ENCODE peak calls at places on chromosomes 5 and 9, in eight cellular contexts. One of them, this sample, is unnamed.

GRCh38 chr5:52801329-52801728 is 13.6 kb downstream of the ITGA1 start:
- DNase-seq in CD8-positive, alpha-beta T cell: no peak
- DNase-seq in brain microvascular endothelial cell: no peak
- DNase-seq in stomach: no peak
- DNase-seq in epithelial cell of esophagus: peak; percentile 47
- DNase-seq in Peyer's patch: no peak
- DNase-seq in AG09309: no peak
- DNase-seq in chondrocyte: no peak
- DNase-seq in this sample: no peak

GRCh38 chr5:174231961-174232487 is 186.5 kb downstream of the NSG2 start:
- DNase-seq in stomach: no peak
- DNase-seq in CD8-positive, alpha-beta T cell: no peak
- DNase-seq in Peyer's patch: no peak
- DNase-seq in chondrocyte: no peak
- DNase-seq in brain microvascular endothelial cell: no peak
- DNase-seq in epithelial cell of esophagus: no peak
- DNase-seq in AG09309: peak; percentile 42
- DNase-seq in this sample: no peak

GRCh38 chr5:63743096-63743798 is 219.0 kb downstream of the HTR1A start:
- DNase-seq in chondrocyte: no peak
- DNase-seq in stomach: no peak
- DNase-seq in CD8-positive, alpha-beta T cell: no peak
- DNase-seq in AG09309: no peak
- DNase-seq in Peyer's patch: no peak
- DNase-seq in brain microvascular endothelial cell: no peak
- DNase-seq in epithelial cell of esophagus: no peak
- DNase-seq in this sample: no peak

GRCh38 chr5:88984040-88984439 is 101.1 kb upstream of the MEF2C start:
- DNase-seq in Peyer's patch: no peak
- DNase-seq in CD8-positive, alpha-beta T cell: no peak
- DNase-seq in brain microvascular endothelial cell: no peak
- DNase-seq in stomach: no peak
- DNase-seq in AG09309: no peak
- DNase-seq in epithelial cell of esophagus: no peak
- DNase-seq in chondrocyte: no peak
- DNase-seq in this sample: no peak

GRCh38 chr5:139966856-139967255 is 76.2 kb downstream of the NRG2 start:
- DNase-seq in Peyer's patch: no peak
- DNase-seq in brain microvascular endothelial cell: no peak
- DNase-seq in AG09309: no peak
- DNase-seq in CD8-positive, alpha-beta T cell: no peak
- DNase-seq in chondrocyte: no peak
- DNase-seq in epithelial cell of esophagus: no peak
- DNase-seq in stomach: no peak
- DNase-seq in this sample: no peak

GRCh38 chr5:41856644-41857491 is 13.4 kb downstream of the OXCT1 start:
- DNase-seq in CD8-positive, alpha-beta T cell: no peak
- DNase-seq in Peyer's patch: no peak
- DNase-seq in stomach: no peak
- DNase-seq in epithelial cell of esophagus: peak; percentile 77
- DNase-seq in chondrocyte: no peak
- DNase-seq in brain microvascular endothelial cell: peak; percentile 66
- DNase-seq in AG09309: no peak
- DNase-seq in this sample: no peak

GRCh38 chr9:125586173-125586512 is 120.9 kb downstream of the MAPKAP1 start:
- DNase-seq in chondrocyte: no peak
- DNase-seq in Peyer's patch: no peak
- DNase-seq in brain microvascular endothelial cell: no peak
- DNase-seq in stomach: no peak
- DNase-seq in CD8-positive, alpha-beta T cell: no peak
- DNase-seq in AG09309: no peak
- DNase-seq in epithelial cell of esophagus: no peak
- DNase-seq in this sample: no peak

GRCh38 chr5:80238778-80239679 is 16.8 kb downstream of the SERINC5 start:
- DNase-seq in AG09309: no peak
- DNase-seq in brain microvascular endothelial cell: peak; percentile 51
- DNase-seq in Peyer's patch: no peak
- DNase-seq in CD8-positive, alpha-beta T cell: no peak
- DNase-seq in epithelial cell of esophagus: no peak
- DNase-seq in chondrocyte: no peak
- DNase-seq in stomach: peak; percentile 72
- DNase-seq in this sample: no peak

GRCh38 chr9:75239176-75239575 is 150.9 kb downstream of the OSTF1 start:
- DNase-seq in AG09309: peak; percentile 54
- DNase-seq in stomach: peak; percentile 55
- DNase-seq in Peyer's patch: no peak
- DNase-seq in epithelial cell of esophagus: peak; percentile 98
- DNase-seq in chondrocyte: no peak
- DNase-seq in brain microvascular endothelial cell: peak; percentile 56
- DNase-seq in CD8-positive, alpha-beta T cell: no peak
- DNase-seq in this sample: peak; percentile 69

GRCh38 chr5:120684749-120685415 is 220.8 kb downstream of the PRR16 start:
- DNase-seq in Peyer's patch: no peak
- DNase-seq in epithelial cell of esophagus: no peak
- DNase-seq in chondrocyte: no peak
- DNase-seq in CD8-positive, alpha-beta T cell: no peak
- DNase-seq in stomach: no peak
- DNase-seq in AG09309: no peak
- DNase-seq in brain microvascular endothelial cell: no peak
- DNase-seq in this sample: no peak

GRCh38 chr5:168611163-168611562 is 32.0 kb upstream of the PANK3 start:
- DNase-seq in chondrocyte: no peak
- DNase-seq in CD8-positive, alpha-beta T cell: no peak
- DNase-seq in AG09309: no peak
- DNase-seq in brain microvascular endothelial cell: peak; percentile 24
- DNase-seq in Peyer's patch: no peak
- DNase-seq in epithelial cell of esophagus: no peak
- DNase-seq in stomach: no peak
- DNase-seq in this sample: no peak

DNA sequence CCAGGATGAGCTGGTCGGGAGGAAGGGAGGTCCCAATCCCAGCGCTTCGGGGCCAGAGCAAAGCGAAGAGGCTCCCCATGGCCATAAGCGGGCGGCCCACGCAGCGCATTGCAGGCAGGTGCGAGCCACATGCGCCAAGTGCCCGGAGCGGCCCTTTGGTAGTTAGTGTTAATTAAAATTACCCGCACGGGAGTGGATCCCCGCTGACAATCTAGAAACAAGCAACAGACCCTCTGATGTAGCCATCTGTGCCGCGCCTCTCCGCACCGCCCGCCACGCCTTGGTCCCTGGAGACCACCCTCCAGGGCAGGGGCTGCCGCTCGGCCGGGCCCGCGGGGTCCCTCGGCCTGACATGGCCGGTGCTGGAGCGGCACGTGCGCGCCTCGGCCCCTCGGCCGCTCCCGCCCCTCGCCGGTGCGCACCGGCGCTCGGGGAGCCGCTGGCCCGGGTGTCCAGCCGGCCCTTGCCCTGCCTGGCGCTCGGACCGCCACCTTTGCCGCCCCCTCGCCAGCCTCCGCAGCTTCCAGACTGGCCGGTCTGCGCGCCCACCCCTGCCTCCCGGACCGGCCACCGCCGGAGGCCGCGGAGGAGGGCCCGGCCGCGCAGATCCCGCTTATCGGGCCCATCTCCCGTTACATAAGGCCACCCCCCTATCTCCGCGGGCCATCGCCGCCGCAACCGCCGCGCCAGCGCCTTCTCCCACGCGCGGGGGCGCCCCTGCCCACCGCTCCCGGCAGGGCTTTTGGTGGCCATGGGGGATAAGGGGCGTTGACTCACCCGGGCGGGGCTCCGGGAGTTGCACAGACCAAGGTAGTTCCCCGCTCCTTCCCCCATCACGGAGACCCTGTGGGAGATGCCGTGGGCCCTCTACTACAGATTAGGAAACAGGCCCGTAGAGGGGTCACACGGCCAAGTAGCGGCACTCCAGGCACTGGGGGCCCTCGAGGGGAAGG is 1.9 kb upstream of the IL13 start:
- DNase-seq in CD8-positive, alpha-beta T cell: no peak
- DNase-seq in Peyer's patch: no peak
- DNase-seq in stomach: peak; percentile 27
- DNase-seq in brain microvascular endothelial cell: no peak
- DNase-seq in AG09309: no peak
- DNase-seq in chondrocyte: no peak
- DNase-seq in epithelial cell of esophagus: peak; percentile 24
- DNase-seq in this sample: no peak
- TF ChIP-seq CTCF in CD8-positive, alpha-beta T cell: no peak
- TF ChIP-seq CTCF in Peyer's patch: no peak
- TF ChIP-seq CTCF in stomach: no peak
- TF ChIP-seq CTCF in brain microvascular endothelial cell: no peak
- TF ChIP-seq CTCF in AG09309: peak; percentile 13
- TF ChIP-seq CTCF in chondrocyte: peak; percentile 66
- TF ChIP-seq CTCF in epithelial cell of esophagus: no peak
- TF ChIP-seq CTCF in this sample: no peak

GRCh38 chr9:7258688-7259396 is 501.1 kb downstream of the KDM4C start:
- DNase-seq in Peyer's patch: no peak
- DNase-seq in chondrocyte: no peak
- DNase-seq in AG09309: no peak
- DNase-seq in stomach: no peak
- DNase-seq in epithelial cell of esophagus: no peak
- DNase-seq in brain microvascular endothelial cell: no peak
- DNase-seq in CD8-positive, alpha-beta T cell: no peak
- DNase-seq in this sample: no peak

GRCh38 chr9:7259544-7260241 is 501.9 kb downstream of the KDM4C start:
- DNase-seq in Peyer's patch: no peak
- DNase-seq in stomach: no peak
- DNase-seq in epithelial cell of esophagus: peak; percentile 7
- DNase-seq in chondrocyte: no peak
- DNase-seq in brain microvascular endothelial cell: no peak
- DNase-seq in CD8-positive, alpha-beta T cell: no peak
- DNase-seq in AG09309: no peak
- DNase-seq in this sample: no peak
- TF ChIP-seq CTCF in Peyer's patch: no peak
- TF ChIP-seq CTCF in stomach: no peak
- TF ChIP-seq CTCF in epithelial cell of esophagus: no peak
- TF ChIP-seq CTCF in chondrocyte: peak; percentile 39
- TF ChIP-seq CTCF in brain microvascular endothelial cell: no peak
- TF ChIP-seq CTCF in CD8-positive, alpha-beta T cell: no peak
- TF ChIP-seq CTCF in AG09309: no peak
- TF ChIP-seq CTCF in this sample: no peak

GRCh38 chr9:17802249-17802857 is 223.5 kb downstream of the SH3GL2 start:
- DNase-seq in Peyer's patch: no peak
- DNase-seq in epithelial cell of esophagus: peak; percentile 24
- DNase-seq in CD8-positive, alpha-beta T cell: no peak
- DNase-seq in AG09309: no peak
- DNase-seq in chondrocyte: no peak
- DNase-seq in stomach: no peak
- DNase-seq in brain microvascular endothelial cell: peak; percentile 9
- DNase-seq in this sample: no peak
- TF ChIP-seq CTCF in Peyer's patch: peak; percentile 38
- TF ChIP-seq CTCF in epithelial cell of esophagus: peak; percentile 54
- TF ChIP-seq CTCF in CD8-positive, alpha-beta T cell: no peak
- TF ChIP-seq CTCF in AG09309: peak; percentile 58
- TF ChIP-seq CTCF in chondrocyte: peak; percentile 84
- TF ChIP-seq CTCF in stomach: peak; percentile 44
- TF ChIP-seq CTCF in brain microvascular endothelial cell: peak; percentile 66
- TF ChIP-seq CTCF in this sample: no peak

GRCh38 chr9:83933804-83934203 is 12.6 kb upstream of the KIF27 start:
- DNase-seq in AG09309: peak; percentile 52
- DNase-seq in epithelial cell of esophagus: peak; percentile 76
- DNase-seq in CD8-positive, alpha-beta T cell: no peak
- DNase-seq in brain microvascular endothelial cell: no peak
- DNase-seq in chondrocyte: no peak
- DNase-seq in stomach: no peak
- DNase-seq in Peyer's patch: no peak
- DNase-seq in this sample: no peak

GRCh38 chr9:83934569-83935275 is 13.5 kb upstream of the KIF27 start:
- DNase-seq in AG09309: peak; percentile 59
- DNase-seq in epithelial cell of esophagus: peak; percentile 95
- DNase-seq in chondrocyte: no peak
- DNase-seq in CD8-positive, alpha-beta T cell: no peak
- DNase-seq in stomach: no peak
- DNase-seq in brain microvascular endothelial cell: no peak
- DNase-seq in Peyer's patch: no peak
- DNase-seq in this sample: no peak

GRCh38 chr9:83932851-83933250 is 11.6 kb upstream of the KIF27 start:
- DNase-seq in AG09309: no peak
- DNase-seq in CD8-positive, alpha-beta T cell: no peak
- DNase-seq in chondrocyte: no peak
- DNase-seq in stomach: no peak
- DNase-seq in Peyer's patch: no peak
- DNase-seq in epithelial cell of esophagus: no peak
- DNase-seq in brain microvascular endothelial cell: no peak
- DNase-seq in this sample: no peak

GRCh38 chr9:83936523-83936922 is 15.3 kb upstream of the KIF27 start:
- DNase-seq in chondrocyte: no peak
- DNase-seq in CD8-positive, alpha-beta T cell: no peak
- DNase-seq in AG09309: no peak
- DNase-seq in Peyer's patch: no peak
- DNase-seq in stomach: no peak
- DNase-seq in brain microvascular endothelial cell: no peak
- DNase-seq in epithelial cell of esophagus: no peak
- DNase-seq in this sample: no peak

DNA sequence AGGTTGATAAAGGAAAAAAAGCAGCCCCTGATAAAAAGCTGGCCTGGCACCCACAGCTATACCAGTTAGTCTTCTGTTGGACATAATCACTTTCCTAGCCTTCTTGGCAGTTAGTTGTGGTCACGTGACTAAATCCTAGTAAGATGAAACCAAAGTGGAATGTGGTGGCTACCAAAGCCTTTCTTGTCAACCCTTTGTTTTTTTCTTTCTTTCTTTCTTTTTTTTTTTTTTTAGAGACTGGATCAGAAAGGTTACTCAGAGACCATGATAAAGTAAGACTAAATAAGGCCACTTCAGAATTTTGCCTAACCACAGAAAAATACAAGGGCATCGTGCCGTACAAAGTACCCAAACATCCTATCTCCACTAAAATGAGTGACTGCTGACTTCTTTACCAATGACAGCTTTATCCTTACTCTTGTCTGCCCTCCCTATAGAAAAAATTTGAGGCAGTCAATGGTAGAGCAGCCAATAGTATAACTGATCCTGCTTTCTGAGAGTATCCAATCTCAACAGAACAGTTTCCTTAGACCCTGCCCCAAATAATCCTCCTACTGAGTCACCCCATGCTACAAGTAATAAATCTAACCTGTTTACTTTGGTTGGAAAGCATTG is 14.2 kb upstream of the KIF27 start:
- DNase-seq in epithelial cell of esophagus: peak; percentile 61
- DNase-seq in CD8-positive, alpha-beta T cell: no peak
- DNase-seq in stomach: peak; percentile 36
- DNase-seq in chondrocyte: no peak
- DNase-seq in Peyer's patch: no peak
- DNase-seq in brain microvascular endothelial cell: peak; percentile 59
- DNase-seq in AG09309: peak; percentile 64
- DNase-seq in this sample: no peak
- TF ChIP-seq CTCF in epithelial cell of esophagus: no peak
- TF ChIP-seq CTCF in CD8-positive, alpha-beta T cell: no peak
- TF ChIP-seq CTCF in stomach: no peak
- TF ChIP-seq CTCF in chondrocyte: no peak
- TF ChIP-seq CTCF in Peyer's patch: no peak
- TF ChIP-seq CTCF in brain microvascular endothelial cell: no peak
- TF ChIP-seq CTCF in AG09309: no peak
- TF ChIP-seq CTCF in this sample: no peak

GRCh38 chr5:171337207-171337562 is 28.1 kb downstream of the TLX3 start:
- DNase-seq in brain microvascular endothelial cell: no peak
- DNase-seq in epithelial cell of esophagus: no peak
- DNase-seq in Peyer's patch: no peak
- DNase-seq in chondrocyte: no peak
- DNase-seq in AG09309: no peak
- DNase-seq in CD8-positive, alpha-beta T cell: no peak
- DNase-seq in stomach: no peak
- DNase-seq in this sample: no peak
- TF ChIP-seq CTCF in brain microvascular endothelial cell: no peak
- TF ChIP-seq CTCF in epithelial cell of esophagus: no peak
- TF ChIP-seq CTCF in Peyer's patch: no peak
- TF ChIP-seq CTCF in chondrocyte: no peak
- TF ChIP-seq CTCF in AG09309: no peak
- TF ChIP-seq CTCF in CD8-positive, alpha-beta T cell: no peak
- TF ChIP-seq CTCF in stomach: no peak
- TF ChIP-seq CTCF in this sample: no peak

This sample was measured in CD14-positive monocyte.